ENCODE peak calls at places on chromosome 7, in ten cellular contexts. V, J, D, S, N, O, W, G, M and I are unnamed samples.

GRCh38 chr7:100493476-100494264 is 9.9 kb downstream of the NYAP1 start:
- DNase-seq in G (no peak), N (peak; percentile 77), O (peak; percentile 24), D (no peak), S (no peak), W (no peak), J (no peak), V (no peak), M (no peak), I (peak; percentile 77)

GRCh38 chr7:98555403-98555802 is 61.7 kb upstream of the NPTX2 start:
- DNase-seq in V (no peak), G (no peak), D (no peak), J (no peak), W (no peak), O (no peak), S (no peak), N (no peak), M (no peak), I (no peak)

GRCh38 chr7:20323587-20323986 is 7.1 kb upstream of the ITGB8 start:
- DNase-seq in W (no peak), O (no peak), G (no peak), S (peak; percentile 50), V (no peak), D (no peak), N (no peak), M (peak; percentile 68), J (no peak), I (no peak)

GRCh38 chr7:90747521-90747920 is 151.4 kb downstream of the CDK14 start:
- DNase-seq in W (no peak), M (no peak), G (no peak), J (no peak), S (no peak), O (no peak), V (no peak), N (no peak), D (no peak), I (no peak)

GRCh38 chr7:132611056-132611455 is 34.8 kb upstream of the PLXNA4 start:
- DNase-seq in W (no peak), V (no peak), M (no peak), S (no peak), O (no peak), D (no peak), J (no peak), G (no peak), N (no peak), I (no peak)

GRCh38 chr7:128266529-128266890 is 25.4 kb downstream of the LEP start:
- DNase-seq in W (no peak), N (no peak), D (no peak), M (no peak), V (no peak), O (no peak), S (no peak), G (no peak), J (no peak), I (no peak)

GRCh38 chr7:152366662-152367061 is 69.1 kb downstream of the KMT2C start:
- DNase-seq in V (no peak), G (no peak), S (no peak), W (no peak), J (no peak), M (no peak), D (no peak), O (no peak), N (no peak), I (no peak)

GRCh38 chr7:35286422-35286821 is 32.5 kb upstream of the TBX20 start:
- DNase-seq in M (peak; percentile 2), V (no peak), S (no peak), W (no peak), G (no peak), N (no peak), O (peak; percentile 70), D (no peak), J (no peak), I (no peak)

GRCh38 chr7:148255333-148255732 is 335.2 kb upstream of the C7orf33 start:
- DNase-seq in O (no peak), D (no peak), S (no peak), G (no peak), N (no peak), M (no peak), W (no peak), J (no peak), V (no peak), I (no peak)

GRCh38 chr7:2095533-2095932 is 137.2 kb downstream of the MAD1L1 start:
- DNase-seq in O (no peak), V (no peak), J (no peak), D (no peak), S (no peak), G (no peak), W (no peak), M (no peak), N (no peak), I (no peak)

GRCh38 chr7:157574120-157574519 is 237.3 kb downstream of the DNAJB6 start:
- DNase-seq in J (no peak), V (no peak), D (no peak), S (no peak), N (no peak), O (no peak), M (no peak), G (no peak), W (no peak), I (no peak)

GRCh38 chr7:34747842-34748241 is 89.8 kb downstream of the NPSR1 start:
- DNase-seq in V (no peak), O (no peak), S (no peak), M (no peak), W (no peak), D (no peak), N (no peak), J (no peak), G (no peak), I (no peak)

GRCh38 chr7:84613411-84613810 is 418.8 kb upstream of the SEMA3A start:
- DNase-seq in S (peak; percentile 3), M (no peak), O (no peak), W (no peak), D (no peak), N (no peak), V (no peak), G (no peak), J (no peak), I (no peak)

GRCh38 chr7:84611391-84611790 is 416.8 kb upstream of the SEMA3A start:
- DNase-seq in D (no peak), W (no peak), J (no peak), V (no peak), S (no peak), N (no peak), M (no peak), O (no peak), G (no peak), I (no peak)

GRCh38 chr7:84612976-84613375 is 418.4 kb upstream of the SEMA3A start:
- DNase-seq in M (no peak), O (no peak), D (no peak), S (peak; percentile 37), W (no peak), J (no peak), N (no peak), G (no peak), V (no peak), I (no peak)

GRCh38 chr7:84617265-84618030 is 422.9 kb upstream of the SEMA3A start:
- DNase-seq in J (no peak), W (no peak), D (no peak), G (no peak), S (no peak), M (no peak), O (no peak), V (no peak), N (no peak), I (no peak)

GRCh38 chr7:84614821-84615506 is 420.4 kb upstream of the SEMA3A start:
- DNase-seq in J (no peak), N (no peak), G (no peak), S (no peak), V (no peak), O (peak; percentile 54), D (peak; percentile 2), M (no peak), W (no peak), I (no peak)
- TF ChIP-seq CTCF in J (no peak), N (no peak), G (peak; percentile 9), S (no peak), V (no peak), O (peak; percentile 19), D (peak; percentile 23), M (peak; percentile 17), W (peak; percentile 7), I (no peak)

DNA sequence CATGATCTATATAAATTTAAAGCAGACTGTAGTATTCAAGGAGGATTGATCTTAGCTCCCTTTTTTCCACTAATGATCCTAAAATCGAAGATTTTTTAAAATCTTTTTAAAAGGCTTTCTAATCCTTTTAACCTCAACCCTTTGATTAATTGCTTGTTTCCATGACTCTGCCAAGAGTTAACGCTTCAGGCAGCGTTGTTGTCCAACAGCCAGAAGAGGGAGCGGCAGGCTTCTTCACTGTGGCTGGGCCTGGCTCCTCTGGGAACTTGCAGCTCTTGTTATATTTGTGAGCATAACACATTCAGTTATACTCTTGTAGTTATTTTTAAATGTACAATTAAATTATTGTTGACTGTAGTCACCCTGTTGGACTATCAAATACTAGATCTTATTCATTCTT is 26.3 kb downstream of the CRCP start:
- DNase-seq in S (peak; percentile 85), V (peak; percentile 75), W (peak; percentile 56), D (no peak), G (no peak), M (peak; percentile 84), O (peak; percentile 83), J (no peak), N (no peak), I (no peak)
- TF ChIP-seq CTCF in S (peak; percentile 80), V (peak; percentile 83), W (peak; percentile 34), D (peak; percentile 50), G (peak; percentile 28), M (peak; percentile 79), O (peak; percentile 73), J (no peak), N (no peak), I (no peak)

GRCh38 chr7:140300263-140301131 is 97.8 kb downstream of the SLC37A3 start:
- DNase-seq in G (no peak), M (no peak), D (no peak), J (no peak), V (no peak), W (no peak), O (no peak), N (no peak), S (no peak), I (no peak)
- TF ChIP-seq CTCF in G (no peak), M (no peak), D (no peak), J (no peak), V (no peak), W (no peak), O (no peak), N (no peak), S (no peak), I (no peak)

DNA sequence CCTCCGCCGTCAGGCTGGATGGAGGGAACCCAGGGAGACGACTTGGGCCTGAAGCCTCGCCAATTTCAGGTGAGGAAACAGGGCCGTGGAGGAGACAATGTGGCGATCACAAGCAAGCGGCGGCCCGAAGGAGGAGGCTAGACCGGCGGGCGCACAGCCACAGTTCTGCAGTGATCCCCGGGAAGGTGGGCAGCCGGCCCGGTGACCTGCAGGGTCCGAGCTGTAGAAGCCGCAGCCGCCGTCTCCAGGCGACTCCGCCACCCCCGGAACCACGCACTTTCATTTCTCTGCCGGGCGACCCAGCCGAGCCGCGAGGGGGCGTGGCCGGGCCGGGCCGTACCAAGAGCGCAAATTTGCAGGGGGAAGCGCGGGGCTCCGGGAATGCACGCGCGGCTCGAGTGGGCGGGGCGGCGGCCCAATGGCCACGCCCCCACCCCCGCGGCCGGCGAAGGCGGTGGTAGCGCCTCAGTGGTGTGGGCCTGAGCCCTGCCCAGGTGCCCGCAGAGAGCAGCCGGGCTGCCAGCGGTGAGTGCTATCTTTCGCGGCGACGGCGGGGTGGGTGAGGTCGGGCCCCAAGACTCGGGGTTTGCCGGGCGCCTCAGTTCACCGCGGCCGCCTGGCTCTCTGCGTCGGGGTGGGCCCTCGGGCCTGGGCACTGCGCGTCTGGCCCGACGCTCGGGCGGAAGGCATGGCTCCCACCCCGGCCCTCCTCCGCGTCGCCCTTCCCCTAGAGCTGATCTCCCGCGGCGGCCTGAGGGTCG is at the start of gene POR:
- DNase-seq in S (peak; percentile 93), V (peak; percentile 68), G (peak; percentile 86), D (peak; percentile 83), N (peak; percentile 97), O (peak; percentile 90), W (peak; percentile 91), M (peak; percentile 88), J (peak; percentile 95), I (peak; percentile 98)
- TF ChIP-seq CTCF in S (no peak), V (no peak), G (no peak), D (no peak), N (no peak), O (no peak), W (peak; percentile 25), M (no peak), J (no peak), I (no peak)